ENCODE peak calls at places on chromosome 20, in ten cellular contexts. T is CD8-positive, alpha-beta T cell; D is progenitor cell of endocrine pancreas; P is fibroblast of mammary gland; L is epithelial cell of esophagus; F is tibial artery; R is Calu3; U is A549; Z is suprapubic skin; W is MCF 10A. X is an unnamed sample.

GRCh38 chr20:35618372-35619131 is 2.9 kb downstream of the SPAG4 start:
- DNase-seq in T (no peak), D (no peak), P (peak), L (peak), F (no peak), R (peak), U (no peak), Z (no peak), W (peak), X (peak)

GRCh38 chr20:10110151-10110550 is 75.4 kb downstream of the ANKEF1 start:
- DNase-seq in T (no peak), D (no peak), P (peak), L (peak), F (no peak), R (no peak), U (no peak), Z (no peak), W (peak), X (no peak)

GRCh38 chr20:46618316-46619110 is 32.7 kb downstream of the SLC13A3 start:
- DNase-seq in T (no peak), D (no peak), P (no peak), L (no peak), F (no peak), R (no peak), U (no peak), Z (no peak), W (no peak), X (no peak)

GRCh38 chr20:14295812-14296211 is 41.6 kb downstream of the FLRT3 start:
- DNase-seq in T (no peak), D (no peak), P (no peak), L (peak), F (no peak), R (no peak), U (no peak), Z (no peak), W (no peak), X (no peak)

GRCh38 chr20:35307666-35308653 is 15.7 kb upstream of the FAM83C start:
- DNase-seq in T (no peak), D (no peak), P (peak), L (peak), F (peak), R (peak), U (peak), Z (no peak), W (peak), X (peak)

GRCh38 chr20:667351-668034 is 8.1 kb downstream of the SCRT2 start:
- DNase-seq in T (peak), D (peak), P (peak), L (peak), F (no peak), R (peak), U (peak), Z (no peak), W (peak), X (no peak)

GRCh38 chr20:10802201-10802600 is 128.4 kb upstream of the JAG1 start:
- DNase-seq in T (no peak), D (no peak), P (no peak), L (no peak), F (no peak), R (no peak), U (no peak), Z (no peak), W (no peak), X (no peak)

GRCh38 chr20:31740656-31741323 is 1.7 kb downstream of the TPX2 start:
- DNase-seq in T (no peak), D (no peak), P (no peak), L (no peak), F (no peak), R (no peak), U (no peak), Z (no peak), W (no peak), X (no peak)

GRCh38 chr20:3997446-3997845 is 17.9 kb downstream of the RNF24 start:
- DNase-seq in T (no peak), D (no peak), P (no peak), L (no peak), F (no peak), R (no peak), U (no peak), Z (no peak), W (no peak), X (no peak)

GRCh38 chr20:53255102-53255710 is 283.0 kb downstream of the TSHZ2 start:
- DNase-seq in T (no peak), D (no peak), P (no peak), L (no peak), F (no peak), R (no peak), U (no peak), Z (no peak), W (no peak), X (no peak)

GRCh38 chr20:56778765-56779195 is 149.7 kb downstream of the TFAP2C start:
- DNase-seq in T (no peak), D (no peak), P (peak), L (no peak), F (no peak), R (peak), U (peak), Z (no peak), W (peak), X (no peak)

GRCh38 chr20:57678340-57678739 is 31.5 kb downstream of the PMEPA1 start:
- DNase-seq in T (no peak), D (no peak), P (no peak), L (no peak), F (no peak), R (no peak), U (no peak), Z (no peak), W (no peak), X (no peak)

GRCh38 chr20:6034134-6034969 is 19.5 kb downstream of the LRRN4 start:
- DNase-seq in T (no peak), D (no peak), P (no peak), L (no peak), F (no peak), R (no peak), U (no peak), Z (no peak), W (no peak), X (no peak)

GRCh38 chr20:62381202-62381797 is 5.6 kb upstream of the RPS21 start:
- DNase-seq in T (no peak), D (no peak), P (no peak), L (peak), F (no peak), R (no peak), U (peak), Z (no peak), W (peak), X (no peak)

GRCh38 chr20:36197271-36197670 is 39.0 kb upstream of the AAR2 start:
- DNase-seq in T (no peak), D (no peak), P (no peak), L (peak), F (no peak), R (no peak), U (no peak), Z (no peak), W (no peak), X (no peak)

GRCh38 chr20:24485981-24486380 is 16.6 kb downstream of the SYNDIG1 start:
- DNase-seq in T (no peak), D (no peak), P (no peak), L (no peak), F (no peak), R (no peak), U (no peak), Z (no peak), W (no peak), X (no peak)

GRCh38 chr20:10469599-10469998 is 34.5 kb downstream of the SLX4IP start:
- DNase-seq in T (no peak), D (no peak), P (peak), L (peak), F (peak), R (peak), U (peak), Z (peak), W (peak), X (no peak)

DNA sequence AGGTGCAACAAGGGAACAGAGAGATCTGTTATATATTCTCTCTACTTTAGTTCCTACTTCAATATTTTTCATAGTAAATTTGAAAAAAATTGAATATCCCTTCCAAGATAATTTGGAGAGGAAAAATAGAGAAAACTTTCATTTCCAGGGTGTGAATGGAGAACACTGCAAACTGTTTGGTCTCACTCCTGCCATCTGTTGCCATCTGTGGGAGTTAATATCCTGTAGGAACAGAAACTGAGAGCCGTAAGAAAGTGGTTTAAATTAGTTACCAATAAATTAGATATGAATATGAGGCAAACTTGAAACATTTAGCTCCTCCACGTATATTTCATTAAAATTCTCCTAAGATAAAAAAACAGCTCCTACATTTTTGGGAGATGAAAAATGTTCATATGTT is 4.2 kb downstream of the ZNF337 start:
- DNase-seq in T (no peak), D (no peak), P (peak), L (peak), F (no peak), R (no peak), U (no peak), Z (no peak), W (no peak), X (no peak)
- TF ChIP-seq CTCF in T (no peak), D (no peak), P (peak), L (peak), F (no peak), R (no peak), U (no peak), Z (no peak), W (no peak), X (no peak)

GRCh38 chr20:18790787-18791186 is 22.8 kb upstream of the SCP2D1 start:
- DNase-seq in T (no peak), D (no peak), P (no peak), L (no peak), F (no peak), R (no peak), U (no peak), Z (no peak), W (no peak), X (no peak)

GRCh38 chr20:18795366-18795765 is 18.2 kb upstream of the SCP2D1 start:
- DNase-seq in T (no peak), D (no peak), P (no peak), L (no peak), F (no peak), R (no peak), U (no peak), Z (no peak), W (no peak), X (no peak)

GRCh38 chr20:18794428-18794787 is 19.2 kb upstream of the SCP2D1 start:
- DNase-seq in T (no peak), D (no peak), P (no peak), L (no peak), F (no peak), R (no peak), U (no peak), Z (no peak), W (no peak), X (no peak)

GRCh38 chr20:18796282-18796833 is 17.2 kb upstream of the SCP2D1 start:
- DNase-seq in T (no peak), D (no peak), P (no peak), L (no peak), F (no peak), R (no peak), U (no peak), Z (no peak), W (no peak), X (no peak)

DNA sequence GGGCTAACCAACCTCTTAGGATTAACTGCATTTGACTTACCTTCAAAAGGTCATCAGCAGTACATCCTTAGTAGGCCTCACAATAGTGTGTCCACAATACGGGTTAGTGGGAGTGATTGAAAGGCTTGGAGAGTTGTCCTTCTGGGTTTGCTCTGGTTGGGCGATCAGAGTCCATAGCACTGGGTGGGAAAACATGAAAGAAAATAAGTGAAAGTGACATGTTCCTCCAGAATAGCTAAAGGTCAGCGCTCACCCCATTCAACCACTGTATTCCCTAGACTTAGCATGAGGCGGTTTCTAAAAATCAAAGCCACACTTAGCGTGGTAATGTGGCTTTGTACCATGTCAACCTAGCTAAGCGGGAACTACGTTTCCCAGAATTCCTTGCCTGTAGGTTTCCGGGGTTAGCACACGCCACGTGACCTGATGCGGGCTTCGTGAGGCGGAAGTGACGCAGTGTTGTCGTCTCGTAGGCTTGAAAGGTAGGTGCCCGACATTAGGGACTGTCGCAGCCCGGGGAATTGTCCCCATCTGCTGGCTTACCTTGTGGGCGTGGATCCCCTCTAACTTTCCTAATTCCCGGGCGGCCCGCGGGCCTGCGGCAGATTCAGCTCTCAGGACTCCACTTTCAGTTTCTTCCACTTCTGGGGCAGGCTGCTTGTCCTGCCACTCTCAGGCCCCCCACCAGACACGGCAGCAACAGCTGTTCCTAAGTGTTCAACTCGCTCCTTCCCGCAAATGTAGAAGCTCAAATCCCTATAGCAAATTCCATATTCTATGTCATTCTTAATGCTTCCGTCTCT is 19.8 kb upstream of the SCP2D1 start:
- DNase-seq in T (peak), D (peak), P (peak), L (peak), F (peak), R (peak), U (peak), Z (peak), W (peak), X (peak)
- TF ChIP-seq CTCF in T (no peak), D (no peak), P (no peak), L (peak), F (no peak), R (no peak), U (no peak), Z (no peak), W (no peak), X (no peak)

GRCh38 chr20:64149141-64149540 is 15.1 kb upstream of the MYT1 start:
- DNase-seq in T (no peak), D (no peak), P (no peak), L (no peak), F (no peak), R (no peak), U (no peak), Z (peak), W (no peak), X (no peak)
- TF ChIP-seq CTCF in T (no peak), D (no peak), P (no peak), L (no peak), F (no peak), R (no peak), U (no peak), Z (no peak), W (no peak), X (no peak)

GRCh38 chr20:44256961-44257360 is 9.9 kb downstream of the GDAP1L1 start:
- DNase-seq in T (no peak), D (no peak), P (no peak), L (no peak), F (no peak), R (no peak), U (no peak), Z (no peak), W (no peak), X (no peak)

GRCh38 chr20:44254073-44254472 is 7.0 kb downstream of the GDAP1L1 start:
- DNase-seq in T (no peak), D (no peak), P (no peak), L (no peak), F (no peak), R (no peak), U (no peak), Z (no peak), W (no peak), X (no peak)

GRCh38 chr20:44251284-44251683 is 4.2 kb downstream of the GDAP1L1 start:
- DNase-seq in T (no peak), D (no peak), P (no peak), L (no peak), F (no peak), R (no peak), U (no peak), Z (no peak), W (no peak), X (no peak)

GRCh38 chr20:44255942-44256341 is 8.8 kb downstream of the GDAP1L1 start:
- DNase-seq in T (no peak), D (no peak), P (no peak), L (no peak), F (no peak), R (no peak), U (no peak), Z (no peak), W (no peak), X (no peak)

GRCh38 chr20:44253528-44253927 is 6.4 kb downstream of the GDAP1L1 start:
- DNase-seq in T (no peak), D (no peak), P (no peak), L (no peak), F (no peak), R (peak), U (peak), Z (no peak), W (no peak), X (no peak)
- TF ChIP-seq CTCF in T (no peak), D (no peak), P (peak), L (no peak), F (no peak), R (peak), U (no peak), Z (no peak), W (no peak), X (no peak)

GRCh38 chr20:8018928-8019177 is 708 bp downstream of the TMX4 start:
- DNase-seq in T (no peak), D (no peak), P (no peak), L (peak), F (no peak), R (no peak), U (no peak), Z (no peak), W (peak), X (no peak)
- TF ChIP-seq CTCF in T (no peak), D (no peak), P (no peak), L (peak), F (no peak), R (no peak), U (no peak), Z (no peak), W (no peak), X (no peak)

GRCh38 chr20:61280217-61280980 is 28.3 kb downstream of the CDH4 start:
- DNase-seq in T (no peak), D (no peak), P (no peak), L (no peak), F (no peak), R (no peak), U (no peak), Z (no peak), W (no peak), X (no peak)
- TF ChIP-seq CTCF in T (no peak), D (no peak), P (no peak), L (no peak), F (no peak), R (no peak), U (no peak), Z (no peak), W (no peak), X (no peak)

GRCh38 chr20:45218636-45219035 is 2.5 kb upstream of the SEMG2 start:
- DNase-seq in T (no peak), D (no peak), P (no peak), L (no peak), F (no peak), R (no peak), U (no peak), Z (no peak), W (no peak), X (no peak)

GRCh38 chr20:45212831-45213230 is 6.0 kb downstream of the SEMG1 start:
- DNase-seq in T (no peak), D (no peak), P (no peak), L (no peak), F (no peak), R (no peak), U (no peak), Z (no peak), W (no peak), X (no peak)

GRCh38 chr20:45221076-45221475 is at the start of gene SEMG2:
- DNase-seq in T (no peak), D (no peak), P (no peak), L (no peak), F (no peak), R (no peak), U (no peak), Z (no peak), W (no peak), X (no peak)

GRCh38 chr20:45223136-45223535 is 2.0 kb downstream of the SEMG2 start:
- DNase-seq in T (no peak), D (no peak), P (no peak), L (peak), F (no peak), R (no peak), U (no peak), Z (no peak), W (no peak), X (no peak)

DNA sequence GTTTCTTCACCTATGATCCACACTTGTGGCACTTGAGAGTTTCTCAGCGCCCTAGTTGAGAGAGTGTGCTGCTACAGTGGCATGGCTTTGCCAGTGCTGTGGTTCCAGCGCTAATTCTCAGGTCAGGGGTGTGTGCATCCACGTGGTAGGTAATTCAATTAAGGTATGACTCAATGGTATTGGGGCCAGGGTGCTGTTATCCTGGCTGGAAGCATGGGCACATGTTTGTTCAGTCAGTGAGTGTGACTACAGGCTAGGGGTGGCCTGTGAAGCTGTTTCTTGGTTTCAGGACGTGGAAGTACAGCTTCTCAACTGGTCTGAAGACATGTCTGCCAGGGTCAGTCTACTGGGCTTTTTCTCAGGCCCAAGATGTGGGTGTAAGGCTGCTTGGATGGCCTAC is 3.0 kb upstream of the SEMG2 start:
- DNase-seq in T (no peak), D (no peak), P (no peak), L (no peak), F (no peak), R (no peak), U (no peak), Z (no peak), W (no peak), X (no peak)
- TF ChIP-seq CTCF in T (no peak), D (no peak), P (no peak), L (no peak), F (no peak), R (no peak), U (no peak), Z (no peak), W (no peak), X (no peak)

GRCh38 chr20:59269396-59270025 is 30.9 kb upstream of the EDN3 start:
- DNase-seq in T (no peak), D (no peak), P (no peak), L (no peak), F (no peak), R (no peak), U (no peak), Z (no peak), W (no peak), X (no peak)
- TF ChIP-seq CTCF in T (no peak), D (no peak), P (no peak), L (no peak), F (no peak), R (no peak), U (no peak), Z (no peak), W (no peak), X (no peak)

X was measured in lower leg skin.